ENCODE peak calls at places on chromosomes 16 and 17, in ten cellular contexts. One of them, this sample, is unnamed.

GRCh38 chr17:50051606-50052005 is 4.3 kb upstream of the ITGA3 start:
- DNase-seq in cardiac muscle cell: peak; percentile 46
- DNase-seq in BJ: no peak
- DNase-seq in tibial artery: no peak
- DNase-seq in upper lobe of right lung: no peak
- DNase-seq in fibroblast of the aortic adventitia: no peak
- DNase-seq in neural crest cell: no peak
- DNase-seq in AG10803: peak; percentile 35
- DNase-seq in ovary: no peak
- DNase-seq in IMR-90: no peak
- DNase-seq in this sample: peak; percentile 68

GRCh38 chr17:49495842-49496182 is 719 bp downstream of the NGFR start:
- DNase-seq in cardiac muscle cell: no peak
- DNase-seq in BJ: no peak
- DNase-seq in tibial artery: no peak
- DNase-seq in upper lobe of right lung: no peak
- DNase-seq in fibroblast of the aortic adventitia: no peak
- DNase-seq in neural crest cell: no peak
- DNase-seq in AG10803: no peak
- DNase-seq in ovary: no peak
- DNase-seq in IMR-90: no peak
- DNase-seq in this sample: no peak

GRCh38 chr16:89505204-89506112 is 2.7 kb upstream of the SPG7 start:
- DNase-seq in cardiac muscle cell: peak; percentile 94
- DNase-seq in BJ: no peak
- DNase-seq in tibial artery: peak; percentile 90
- DNase-seq in upper lobe of right lung: peak; percentile 89
- DNase-seq in fibroblast of the aortic adventitia: peak; percentile 89
- DNase-seq in neural crest cell: no peak
- DNase-seq in AG10803: peak; percentile 72
- DNase-seq in ovary: peak; percentile 82
- DNase-seq in IMR-90: peak; percentile 93
- DNase-seq in this sample: peak; percentile 93

GRCh38 chr17:68489919-68490318 is 22.3 kb upstream of the PRKAR1A start:
- DNase-seq in cardiac muscle cell: peak; percentile 43
- DNase-seq in BJ: no peak
- DNase-seq in tibial artery: no peak
- DNase-seq in upper lobe of right lung: no peak
- DNase-seq in fibroblast of the aortic adventitia: peak; percentile 23
- DNase-seq in neural crest cell: no peak
- DNase-seq in AG10803: no peak
- DNase-seq in ovary: no peak
- DNase-seq in IMR-90: no peak
- DNase-seq in this sample: peak; percentile 65

GRCh38 chr16:55697867-55698266 is 42.1 kb downstream of the SLC6A2 start:
- DNase-seq in cardiac muscle cell: no peak
- DNase-seq in BJ: no peak
- DNase-seq in tibial artery: no peak
- DNase-seq in upper lobe of right lung: no peak
- DNase-seq in fibroblast of the aortic adventitia: no peak
- DNase-seq in neural crest cell: no peak
- DNase-seq in AG10803: no peak
- DNase-seq in ovary: no peak
- DNase-seq in IMR-90: no peak
- DNase-seq in this sample: no peak

GRCh38 chr16:86044241-86044671 is 145.3 kb downstream of the IRF8 start:
- DNase-seq in cardiac muscle cell: peak; percentile 64
- DNase-seq in BJ: no peak
- DNase-seq in tibial artery: peak; percentile 22
- DNase-seq in upper lobe of right lung: peak; percentile 66
- DNase-seq in fibroblast of the aortic adventitia: peak; percentile 52
- DNase-seq in neural crest cell: peak; percentile 73
- DNase-seq in AG10803: peak; percentile 18
- DNase-seq in ovary: no peak
- DNase-seq in IMR-90: peak; percentile 64
- DNase-seq in this sample: peak; percentile 84

GRCh38 chr17:15261063-15261817 is 3.9 kb downstream of the PMP22 start:
- DNase-seq in cardiac muscle cell: peak; percentile 73
- DNase-seq in BJ: no peak
- DNase-seq in tibial artery: no peak
- DNase-seq in upper lobe of right lung: peak; percentile 70
- DNase-seq in fibroblast of the aortic adventitia: peak; percentile 63
- DNase-seq in neural crest cell: peak; percentile 47
- DNase-seq in AG10803: peak; percentile 57
- DNase-seq in ovary: peak; percentile 68
- DNase-seq in IMR-90: peak; percentile 60
- DNase-seq in this sample: peak; percentile 94

GRCh38 chr17:14135906-14136590 is 66.7 kb downstream of the COX10 start:
- DNase-seq in cardiac muscle cell: no peak
- DNase-seq in BJ: no peak
- DNase-seq in tibial artery: no peak
- DNase-seq in upper lobe of right lung: no peak
- DNase-seq in fibroblast of the aortic adventitia: no peak
- DNase-seq in neural crest cell: no peak
- DNase-seq in AG10803: no peak
- DNase-seq in ovary: no peak
- DNase-seq in IMR-90: no peak
- DNase-seq in this sample: no peak

GRCh38 chr16:48535831-48536599 is 74.0 kb downstream of the N4BP1 start:
- DNase-seq in cardiac muscle cell: peak; percentile 92
- DNase-seq in BJ: no peak
- DNase-seq in tibial artery: peak; percentile 75
- DNase-seq in upper lobe of right lung: peak; percentile 76
- DNase-seq in fibroblast of the aortic adventitia: peak; percentile 80
- DNase-seq in neural crest cell: no peak
- DNase-seq in AG10803: peak; percentile 91
- DNase-seq in ovary: peak; percentile 65
- DNase-seq in IMR-90: peak; percentile 31
- DNase-seq in this sample: peak; percentile 92

GRCh38 chr17:29115435-29115834 is 64.8 kb downstream of the MYO18A start:
- DNase-seq in cardiac muscle cell: no peak
- DNase-seq in BJ: no peak
- DNase-seq in tibial artery: no peak
- DNase-seq in upper lobe of right lung: no peak
- DNase-seq in fibroblast of the aortic adventitia: no peak
- DNase-seq in neural crest cell: no peak
- DNase-seq in AG10803: no peak
- DNase-seq in ovary: no peak
- DNase-seq in IMR-90: no peak
- DNase-seq in this sample: peak; percentile 42

GRCh38 chr17:29116652-29117439 is 63.4 kb downstream of the MYO18A start:
- DNase-seq in cardiac muscle cell: peak; percentile 76
- DNase-seq in BJ: no peak
- DNase-seq in tibial artery: peak; percentile 78
- DNase-seq in upper lobe of right lung: peak; percentile 91
- DNase-seq in fibroblast of the aortic adventitia: peak; percentile 64
- DNase-seq in neural crest cell: peak; percentile 80
- DNase-seq in AG10803: peak; percentile 53
- DNase-seq in ovary: peak; percentile 64
- DNase-seq in IMR-90: peak; percentile 47
- DNase-seq in this sample: peak; percentile 97

GRCh38 chr17:29115906-29116651 is 64.1 kb downstream of the MYO18A start:
- DNase-seq in cardiac muscle cell: peak; percentile 38
- DNase-seq in BJ: no peak
- DNase-seq in tibial artery: no peak
- DNase-seq in upper lobe of right lung: no peak
- DNase-seq in fibroblast of the aortic adventitia: peak; percentile 46
- DNase-seq in neural crest cell: peak; percentile 29
- DNase-seq in AG10803: peak; percentile 46
- DNase-seq in ovary: no peak
- DNase-seq in IMR-90: peak; percentile 55
- DNase-seq in this sample: peak; percentile 97

GRCh38 chr17:29119265-29119664 is 60.9 kb downstream of the MYO18A start:
- DNase-seq in cardiac muscle cell: no peak
- DNase-seq in BJ: no peak
- DNase-seq in tibial artery: no peak
- DNase-seq in upper lobe of right lung: no peak
- DNase-seq in fibroblast of the aortic adventitia: no peak
- DNase-seq in neural crest cell: no peak
- DNase-seq in AG10803: no peak
- DNase-seq in ovary: no peak
- DNase-seq in IMR-90: no peak
- DNase-seq in this sample: no peak

GRCh38 chr17:29117440-29117753 is 62.8 kb downstream of the MYO18A start:
- DNase-seq in cardiac muscle cell: no peak
- DNase-seq in BJ: no peak
- DNase-seq in tibial artery: no peak
- DNase-seq in upper lobe of right lung: no peak
- DNase-seq in fibroblast of the aortic adventitia: no peak
- DNase-seq in neural crest cell: no peak
- DNase-seq in AG10803: no peak
- DNase-seq in ovary: no peak
- DNase-seq in IMR-90: no peak
- DNase-seq in this sample: no peak
- TF ChIP-seq CTCF in cardiac muscle cell: no peak
- TF ChIP-seq CTCF in BJ: no peak
- TF ChIP-seq CTCF in tibial artery: no peak
- TF ChIP-seq CTCF in upper lobe of right lung: peak; percentile 10
- TF ChIP-seq CTCF in fibroblast of the aortic adventitia: no peak
- TF ChIP-seq CTCF in neural crest cell: peak; percentile 41
- TF ChIP-seq CTCF in AG10803: no peak
- TF ChIP-seq CTCF in ovary: no peak
- TF ChIP-seq CTCF in IMR-90: no peak
- TF ChIP-seq CTCF in this sample: no peak

DNA sequence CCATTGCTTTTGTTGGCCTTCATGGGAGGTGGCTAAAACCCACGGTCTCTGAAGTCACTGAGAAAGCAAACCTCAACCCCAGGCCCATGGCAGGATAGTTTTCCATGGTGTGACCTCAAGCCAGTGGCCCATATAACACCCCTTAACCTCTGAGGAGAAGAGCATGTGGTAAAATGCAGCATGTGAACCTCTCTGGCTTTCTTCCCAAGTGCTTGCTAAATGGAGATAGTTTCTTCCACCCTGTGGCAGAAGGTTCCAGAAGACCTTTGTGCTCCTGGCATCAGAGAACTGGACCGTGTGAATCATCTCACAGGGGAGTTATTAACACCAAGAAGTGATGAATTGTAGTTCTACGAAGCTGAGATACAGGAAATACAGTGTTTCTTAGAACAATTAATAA is 47.3 kb downstream of the MYOCD start:
- DNase-seq in cardiac muscle cell: peak; percentile 10
- DNase-seq in BJ: no peak
- DNase-seq in tibial artery: peak; percentile 35
- DNase-seq in upper lobe of right lung: no peak
- DNase-seq in fibroblast of the aortic adventitia: no peak
- DNase-seq in neural crest cell: no peak
- DNase-seq in AG10803: peak; percentile 15
- DNase-seq in ovary: no peak
- DNase-seq in IMR-90: no peak
- DNase-seq in this sample: peak; percentile 55
- TF ChIP-seq CTCF in cardiac muscle cell: no peak
- TF ChIP-seq CTCF in BJ: no peak
- TF ChIP-seq CTCF in tibial artery: no peak
- TF ChIP-seq CTCF in upper lobe of right lung: no peak
- TF ChIP-seq CTCF in fibroblast of the aortic adventitia: no peak
- TF ChIP-seq CTCF in neural crest cell: no peak
- TF ChIP-seq CTCF in AG10803: no peak
- TF ChIP-seq CTCF in ovary: no peak
- TF ChIP-seq CTCF in IMR-90: no peak
- TF ChIP-seq CTCF in this sample: no peak

GRCh38 chr17:9982159-9982558 is 77.1 kb upstream of the RCVRN start:
- DNase-seq in cardiac muscle cell: no peak
- DNase-seq in BJ: no peak
- DNase-seq in tibial artery: no peak
- DNase-seq in upper lobe of right lung: no peak
- DNase-seq in fibroblast of the aortic adventitia: no peak
- DNase-seq in neural crest cell: no peak
- DNase-seq in AG10803: no peak
- DNase-seq in ovary: no peak
- DNase-seq in IMR-90: no peak
- DNase-seq in this sample: no peak

GRCh38 chr17:9976283-9977009 is 71.4 kb upstream of the RCVRN start:
- DNase-seq in cardiac muscle cell: no peak
- DNase-seq in BJ: no peak
- DNase-seq in tibial artery: no peak
- DNase-seq in upper lobe of right lung: no peak
- DNase-seq in fibroblast of the aortic adventitia: no peak
- DNase-seq in neural crest cell: no peak
- DNase-seq in AG10803: no peak
- DNase-seq in ovary: no peak
- DNase-seq in IMR-90: no peak
- DNase-seq in this sample: no peak

GRCh38 chr17:9977175-9977574 is 72.1 kb upstream of the RCVRN start:
- DNase-seq in cardiac muscle cell: peak; percentile 4
- DNase-seq in BJ: no peak
- DNase-seq in tibial artery: no peak
- DNase-seq in upper lobe of right lung: no peak
- DNase-seq in fibroblast of the aortic adventitia: no peak
- DNase-seq in neural crest cell: no peak
- DNase-seq in AG10803: no peak
- DNase-seq in ovary: no peak
- DNase-seq in IMR-90: no peak
- DNase-seq in this sample: no peak

GRCh38 chr17:9981344-9981915 is 76.4 kb upstream of the RCVRN start:
- DNase-seq in cardiac muscle cell: no peak
- DNase-seq in BJ: no peak
- DNase-seq in tibial artery: no peak
- DNase-seq in upper lobe of right lung: no peak
- DNase-seq in fibroblast of the aortic adventitia: no peak
- DNase-seq in neural crest cell: no peak
- DNase-seq in AG10803: no peak
- DNase-seq in ovary: no peak
- DNase-seq in IMR-90: no peak
- DNase-seq in this sample: no peak

DNA sequence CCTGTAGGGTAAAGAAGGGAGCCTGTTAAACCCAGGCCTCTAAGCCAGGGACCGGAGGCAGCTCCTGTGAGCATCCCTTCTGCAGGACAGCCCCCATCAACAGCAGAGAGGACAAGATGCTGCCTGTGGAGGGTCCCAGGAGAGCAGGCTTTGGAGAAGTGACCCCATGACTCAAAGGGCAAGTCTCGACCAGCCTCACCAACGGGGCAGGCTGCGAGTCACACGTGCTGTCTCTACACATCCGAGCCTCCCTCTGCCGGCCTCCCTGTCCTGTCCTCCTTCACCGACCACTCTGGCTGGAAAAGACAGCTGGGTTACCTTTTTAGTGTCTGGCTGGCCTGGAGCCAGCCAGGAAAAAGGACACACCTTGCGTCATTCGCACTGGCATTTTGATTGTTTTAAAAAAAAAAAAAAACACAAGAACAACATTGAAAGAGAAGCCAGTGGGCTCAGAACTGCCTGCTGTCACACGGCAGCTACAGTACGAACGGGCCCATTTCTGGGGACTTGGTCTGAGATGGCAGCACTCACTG is 74.5 kb upstream of the RCVRN start:
- DNase-seq in cardiac muscle cell: no peak
- DNase-seq in BJ: no peak
- DNase-seq in tibial artery: no peak
- DNase-seq in upper lobe of right lung: no peak
- DNase-seq in fibroblast of the aortic adventitia: no peak
- DNase-seq in neural crest cell: no peak
- DNase-seq in AG10803: no peak
- DNase-seq in ovary: no peak
- DNase-seq in IMR-90: peak; percentile 14
- DNase-seq in this sample: no peak
- TF ChIP-seq CTCF in cardiac muscle cell: no peak
- TF ChIP-seq CTCF in BJ: no peak
- TF ChIP-seq CTCF in tibial artery: no peak
- TF ChIP-seq CTCF in upper lobe of right lung: no peak
- TF ChIP-seq CTCF in fibroblast of the aortic adventitia: no peak
- TF ChIP-seq CTCF in neural crest cell: no peak
- TF ChIP-seq CTCF in AG10803: no peak
- TF ChIP-seq CTCF in ovary: no peak
- TF ChIP-seq CTCF in IMR-90: no peak
- TF ChIP-seq CTCF in this sample: no peak

GRCh38 chr17:76353599-76354316 is at the start of gene PRPSAP1:
- DNase-seq in cardiac muscle cell: peak; percentile 94
- DNase-seq in BJ: no peak
- DNase-seq in tibial artery: peak; percentile 84
- DNase-seq in upper lobe of right lung: peak; percentile 94
- DNase-seq in fibroblast of the aortic adventitia: peak; percentile 93
- DNase-seq in neural crest cell: peak; percentile 85
- DNase-seq in AG10803: peak; percentile 90
- DNase-seq in ovary: peak; percentile 82
- DNase-seq in IMR-90: peak; percentile 87
- DNase-seq in this sample: peak; percentile 97
- TF ChIP-seq CTCF in cardiac muscle cell: peak; percentile 65
- TF ChIP-seq CTCF in BJ: peak; percentile 80
- TF ChIP-seq CTCF in tibial artery: peak; percentile 53
- TF ChIP-seq CTCF in upper lobe of right lung: peak; percentile 67
- TF ChIP-seq CTCF in fibroblast of the aortic adventitia: peak; percentile 62
- TF ChIP-seq CTCF in neural crest cell: peak; percentile 28
- TF ChIP-seq CTCF in AG10803: peak; percentile 48
- TF ChIP-seq CTCF in ovary: peak; percentile 75
- TF ChIP-seq CTCF in IMR-90: peak; percentile 28
- TF ChIP-seq CTCF in this sample: no peak

This sample was measured in osteoblast.